ENCODE peak calls at places on chromosomes 3 and 15, in nine cellular contexts. Y is CD8-positive, alpha-beta T cell; R is AG04450; T is astrocyte; Z is BE2C; A is stomach; G is choroid plexus epithelial cell; H is IMR-90; X is sigmoid colon. B is an unnamed sample.

GRCh38 chr3:151008699-151009098 is 36.2 kb upstream of the CLRN1 start:
- DNase-seq in Z (peak), A (no peak), H (peak), X (no peak), G (peak), T (peak), Y (no peak), R (peak), B (peak)

GRCh38 chr15:75362642-75363249 is 5.7 kb downstream of the MAN2C1 start:
- DNase-seq in H (no peak), X (no peak), G (no peak), A (no peak), R (no peak), Z (no peak), T (no peak), Y (peak), B (no peak)

GRCh38 chr3:60064210-60065178 is 1014.7 kb upstream of the CFAP20DC start:
- DNase-seq in Z (no peak), T (peak), R (peak), A (no peak), Y (no peak), X (no peak), H (peak), G (peak), B (peak)

GRCh38 chr3:161388860-161389259 is 17.5 kb upstream of the SPTSSB start:
- DNase-seq in R (no peak), X (no peak), Y (no peak), H (no peak), A (no peak), T (no peak), G (no peak), Z (no peak), B (no peak)

GRCh38 chr15:63405159-63405558 is 23.5 kb upstream of the CA12 start:
- DNase-seq in X (no peak), H (no peak), Y (no peak), G (no peak), Z (no peak), A (no peak), T (no peak), R (no peak), B (no peak)

GRCh38 chr3:53273271-53273670 is 17.4 kb upstream of the TKT start:
- DNase-seq in Y (no peak), Z (no peak), R (no peak), H (no peak), X (no peak), G (no peak), A (no peak), T (no peak), B (no peak)

GRCh38 chr3:156421534-156421933 is 133.4 kb downstream of the SSR3 start:
- DNase-seq in Z (no peak), R (no peak), T (no peak), A (no peak), Y (no peak), X (no peak), H (no peak), G (no peak), B (no peak)

GRCh38 chr3:61650276-61650675 is 88.9 kb downstream of the PTPRG start:
- DNase-seq in X (peak), Y (no peak), H (peak), G (peak), T (peak), A (no peak), R (no peak), Z (no peak), B (peak)

GRCh38 chr3:195221015-195221853 is 49.7 kb downstream of the XXYLT1 start:
- DNase-seq in H (peak), Z (peak), T (no peak), A (no peak), X (peak), R (no peak), G (peak), Y (no peak), B (peak)

GRCh38 chr3:57068437-57069089 is 8.1 kb downstream of the SPATA12 start:
- DNase-seq in X (peak), R (no peak), H (peak), A (no peak), T (peak), Y (no peak), Z (no peak), G (peak), B (peak)

GRCh38 chr15:34154725-34155204 is 52.9 kb downstream of the PGBD4 start:
- DNase-seq in T (peak), G (peak), Z (no peak), H (peak), X (no peak), R (no peak), A (no peak), Y (no peak), B (no peak)

GRCh38 chr3:62755285-62755684 is 119.9 kb downstream of the CADPS start:
- DNase-seq in A (no peak), T (no peak), Z (peak), Y (no peak), G (no peak), X (no peak), R (no peak), H (no peak), B (no peak)

GRCh38 chr3:76514836-76515235 is 525.1 kb upstream of the ROBO2 start:
- DNase-seq in Z (no peak), T (no peak), G (peak), X (no peak), H (peak), A (no peak), R (no peak), Y (no peak), B (peak)

GRCh38 chr3:52893723-52894122 is 3.6 kb downstream of the STIMATE start:
- DNase-seq in G (no peak), Y (no peak), X (no peak), H (no peak), A (peak), R (no peak), T (no peak), Z (no peak), B (no peak)

GRCh38 chr3:111796566-111796965 is 62.5 kb upstream of the PHLDB2 start:
- DNase-seq in Y (no peak), A (no peak), T (no peak), R (no peak), G (no peak), X (no peak), Z (no peak), H (no peak), B (peak)

GRCh38 chr3:193563429-193563828 is 8.7 kb upstream of the ATP13A4 start:
- DNase-seq in G (peak), T (no peak), A (no peak), H (no peak), Y (no peak), Z (no peak), R (no peak), X (no peak), B (peak)

GRCh38 chr15:98965597-98965996 is 42.0 kb downstream of the PGPEP1L start:
- DNase-seq in Z (no peak), X (no peak), Y (no peak), H (no peak), A (no peak), R (no peak), G (no peak), T (no peak), B (no peak)

GRCh38 chr3:196609815-196610515 is 29.5 kb upstream of the NRROS start:
- DNase-seq in R (no peak), A (no peak), G (no peak), Z (no peak), T (no peak), Y (no peak), X (no peak), H (no peak), B (no peak)

GRCh38 chr15:71806452-71806931 is 3.9 kb upstream of the NR2E3 start:
- DNase-seq in H (peak), A (no peak), G (peak), T (peak), X (no peak), Y (no peak), R (no peak), Z (peak), B (peak)

GRCh38 chr3:64921666-64922065 is 233.9 kb upstream of the ADAMTS9 start:
- DNase-seq in T (no peak), X (no peak), G (peak), Z (no peak), H (no peak), Y (no peak), A (no peak), R (no peak), B (no peak)

GRCh38 chr3:170327040-170327808 is 30.3 kb upstream of the SKIL start:
- DNase-seq in X (no peak), G (no peak), Z (no peak), R (no peak), Y (no peak), A (no peak), T (no peak), H (no peak), B (no peak)

GRCh38 chr15:100902436-100903190 is 16.5 kb upstream of the LRRK1 start:
- DNase-seq in H (peak), T (peak), Z (peak), A (peak), X (peak), Y (no peak), R (peak), G (peak), B (peak)

GRCh38 chr15:89964555-89964954 is 36.6 kb upstream of the ZNF710 start:
- DNase-seq in Y (no peak), T (no peak), X (no peak), H (no peak), A (no peak), Z (no peak), G (no peak), R (no peak), B (no peak)

GRCh38 chr3:11385908-11386307 is 113.7 kb downstream of the ATG7 start:
- DNase-seq in Z (no peak), R (no peak), A (no peak), Y (no peak), H (peak), G (peak), X (no peak), T (peak), B (peak)

GRCh38 chr15:77457619-77458265 is 37.1 kb downstream of the HMG20A start:
- DNase-seq in Z (no peak), Y (no peak), X (no peak), G (peak), T (peak), H (peak), R (no peak), A (no peak), B (peak)

GRCh38 chr3:41450416-41451231 is 251.3 kb downstream of the CTNNB1 start:
- DNase-seq in A (no peak), X (no peak), G (no peak), Z (no peak), Y (no peak), R (no peak), T (no peak), H (no peak), B (peak)

GRCh38 chr3:151290673-151291072 is 12.3 kb upstream of the P2RY14 start:
- DNase-seq in Z (no peak), Y (no peak), H (peak), X (no peak), G (peak), A (no peak), R (no peak), T (no peak), B (peak)

GRCh38 chr3:155308831-155309230 is 15.3 kb upstream of the STRIT1 start:
- DNase-seq in X (no peak), Y (no peak), T (peak), G (no peak), H (peak), R (no peak), Z (no peak), A (no peak), B (peak)

GRCh38 chr3:71173421-71173975 is 410.0 kb downstream of the FOXP1 start:
- DNase-seq in G (no peak), Z (no peak), R (no peak), Y (no peak), A (no peak), T (peak), X (no peak), H (peak), B (peak)

GRCh38 chr3:117103645-117104044 is 394.1 kb downstream of the TUSC7 start:
- DNase-seq in Z (no peak), X (no peak), G (no peak), Y (no peak), R (no peak), T (no peak), H (no peak), A (no peak), B (no peak)

GRCh38 chr15:75891895-75892294 is 11.8 kb upstream of the FBXO22 start:
- DNase-seq in T (peak), R (peak), H (peak), A (no peak), X (no peak), G (peak), Y (no peak), Z (no peak), B (peak)

DNA sequence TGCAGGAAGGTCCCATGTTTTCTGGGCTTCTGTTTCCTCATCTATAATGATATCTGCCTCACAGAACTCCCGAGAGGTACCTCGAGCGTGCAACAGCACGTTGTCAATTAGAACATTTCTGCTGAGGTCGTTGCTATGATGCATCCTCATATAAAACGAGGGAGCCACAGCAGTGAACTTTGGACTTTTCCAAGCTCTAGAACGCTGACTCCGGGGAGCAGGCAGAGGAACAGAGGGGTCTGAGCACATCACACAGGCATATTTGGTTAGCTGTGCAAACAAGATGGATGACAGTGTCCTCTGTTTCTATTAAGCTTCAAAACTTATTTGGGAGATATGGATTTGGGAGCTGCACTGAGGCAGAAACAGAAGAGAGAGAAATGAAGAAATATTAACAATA is 278.0 kb upstream of the TBL1XR1 start:
- DNase-seq in X (no peak), Y (no peak), T (no peak), R (no peak), G (no peak), H (no peak), Z (no peak), A (no peak), B (no peak)
- H3K4me3 ChIP-seq in X (no peak), Y (no peak), T (no peak), R (no peak), G (no peak), H (no peak), Z (no peak), A (no peak), B (no peak)

GRCh38 chr3:178950676-178951075 is 120.9 kb downstream of the ZMAT3 start:
- DNase-seq in Y (no peak), Z (no peak), A (no peak), X (no peak), H (no peak), G (peak), R (no peak), T (no peak), B (no peak)

GRCh38 chr3:178949896-178950295 is 121.7 kb downstream of the ZMAT3 start:
- DNase-seq in R (no peak), H (no peak), Z (no peak), T (no peak), X (no peak), G (no peak), Y (no peak), A (no peak), B (no peak)

GRCh38 chr3:178948546-178948945 is 123.1 kb downstream of the ZMAT3 start:
- DNase-seq in T (no peak), X (no peak), Y (no peak), H (no peak), Z (no peak), G (no peak), R (no peak), A (no peak), B (no peak)

DNA sequence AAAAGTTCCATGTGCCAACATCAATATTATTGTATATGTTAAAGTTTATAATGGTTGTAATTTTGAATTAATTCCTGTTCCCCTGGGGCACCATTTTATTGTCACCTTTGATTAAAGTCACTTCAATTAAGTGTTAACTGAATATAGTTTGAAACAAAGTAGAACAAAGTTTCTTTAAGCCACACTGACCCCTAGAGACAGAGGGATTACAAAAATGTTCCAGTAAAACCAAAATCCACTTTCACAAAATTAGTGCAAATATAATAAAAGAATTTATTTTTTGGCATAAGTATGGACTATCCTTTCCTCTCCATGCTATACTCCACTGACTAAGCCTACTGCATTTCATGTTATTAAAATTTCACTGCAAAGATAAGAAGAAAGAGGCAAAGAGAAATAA is 123.9 kb downstream of the ZMAT3 start:
- DNase-seq in X (no peak), R (no peak), A (no peak), Z (no peak), G (peak), H (no peak), Y (no peak), T (no peak), B (no peak)
- TF ChIP-seq CTCF in X (no peak), R (peak), A (no peak), Z (no peak), G (no peak), H (peak), Y (no peak), T (no peak), B (peak)

GRCh38 chr3:138369151-138369900 is 20.9 kb downstream of the MRAS start:
- DNase-seq in H (no peak), X (peak), R (no peak), G (no peak), Z (no peak), Y (no peak), T (no peak), A (no peak), B (no peak)

GRCh38 chr3:138365991-138366759 is 17.8 kb downstream of the MRAS start:
- DNase-seq in R (no peak), X (peak), G (no peak), H (no peak), Z (no peak), T (no peak), A (no peak), Y (no peak), B (no peak)

GRCh38 chr3:138365253-138365555 is 16.8 kb downstream of the MRAS start:
- DNase-seq in G (no peak), Y (no peak), R (no peak), H (no peak), T (no peak), A (no peak), X (no peak), Z (no peak), B (no peak)

GRCh38 chr3:138367912-138368311 is 19.5 kb downstream of the MRAS start:
- DNase-seq in Y (no peak), R (no peak), Z (no peak), G (peak), X (peak), T (peak), A (no peak), H (peak), B (no peak)

DNA sequence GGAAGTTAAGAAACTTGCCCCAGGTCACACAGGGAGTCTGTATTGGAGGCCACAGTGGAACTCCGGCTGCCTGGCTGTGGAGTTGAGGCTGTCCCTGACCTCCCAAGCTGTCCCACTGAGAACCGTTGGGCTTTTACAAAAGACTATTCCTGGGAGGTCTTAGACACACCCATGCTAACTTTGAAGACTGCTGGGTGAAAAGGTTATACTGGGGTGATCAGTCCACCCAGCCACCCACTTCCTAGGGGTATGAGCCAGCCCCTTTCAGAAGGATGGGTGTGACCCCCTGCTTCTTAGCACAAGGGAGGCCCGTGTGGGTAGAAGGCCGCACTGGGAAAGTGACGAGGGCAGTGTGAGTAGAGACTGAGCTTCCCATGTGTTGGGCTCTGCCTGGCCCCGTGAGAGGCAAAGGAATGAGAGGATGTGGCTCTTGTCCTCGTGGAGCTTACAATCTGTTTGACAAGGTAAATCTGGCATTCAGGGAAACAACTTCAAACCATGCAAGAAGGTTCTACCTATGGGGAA is 19.0 kb downstream of the MRAS start:
- DNase-seq in H (no peak), X (no peak), Z (no peak), A (no peak), G (no peak), Y (no peak), R (no peak), T (no peak), B (no peak)
- H3K4me3 ChIP-seq in H (no peak), X (no peak), Z (no peak), A (no peak), G (no peak), Y (no peak), R (no peak), T (no peak), B (no peak)

GRCh38 chr15:31060429-31061140 is 40.9 kb downstream of the TRPM1 start:
- DNase-seq in R (no peak), A (peak), Z (no peak), G (no peak), Y (no peak), X (no peak), H (no peak), T (no peak), B (no peak)
- TF ChIP-seq CTCF in R (no peak), A (no peak), Z (no peak), G (no peak), Y (no peak), X (no peak), H (no peak), T (no peak), B (no peak)

DNA sequence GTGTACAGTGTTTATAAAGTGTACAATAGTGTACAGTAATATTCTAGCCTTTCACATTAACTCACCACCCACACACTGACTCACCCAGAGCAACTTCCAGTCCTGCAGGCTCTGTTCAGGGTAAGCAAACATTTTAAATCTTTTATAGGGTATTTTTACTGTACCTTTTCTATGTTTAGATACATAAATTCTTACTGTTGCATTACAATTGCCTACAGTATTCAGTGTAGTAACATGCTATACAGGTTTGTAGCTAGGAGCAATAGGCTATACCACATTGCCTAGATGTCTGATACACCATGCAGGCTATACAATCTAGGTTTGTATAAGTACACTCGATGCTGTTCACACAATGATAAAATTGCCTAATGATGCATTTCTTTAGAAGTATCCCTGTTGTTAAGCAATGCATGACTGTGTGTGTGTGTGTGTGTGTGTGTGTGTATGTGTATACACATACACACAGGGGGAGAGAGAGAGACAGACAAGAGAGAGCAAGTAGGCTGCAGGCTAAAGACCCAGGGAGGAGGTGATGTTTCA is 72.5 kb upstream of the PRR23C start:
- DNase-seq in H (peak), Z (no peak), Y (no peak), T (peak), A (no peak), G (peak), R (peak), X (no peak), B (peak)
- H3K4me3 ChIP-seq in H (no peak), Z (no peak), Y (no peak), T (no peak), A (no peak), G (no peak), R (no peak), X (no peak), B (no peak)

GRCh38 chr3:39541917-39542329 is 74.4 kb downstream of the MOBP start:
- DNase-seq in A (no peak), Y (no peak), H (peak), T (peak), Z (no peak), R (no peak), X (no peak), G (peak), B (peak)
- TF ChIP-seq CTCF in A (no peak), Y (no peak), H (peak), T (peak), Z (peak), R (peak), X (no peak), G (peak), B (peak)